ENCODE peak calls at places on chromosome 7, in seven cellular contexts. D is brain microvascular endothelial cell, X is PC-9, Q is right lobe of liver, Y is Caco-2, S is gastrocnemius medialis, A is left ventricle myocardium inferior. C is an unnamed sample.
A peak's percentile ranks its signal among the peaks of the same experiment; 100 is the strongest.

GRCh38 chr7:155288055-155288454 is 9.6 kb upstream of the INSIG1 start:
- DNase-seq in Q (no peak), D (no peak), S (no peak), Y (no peak), A (no peak), X (no peak), C (no peak)

GRCh38 chr7:128164955-128165670 is 76.0 kb upstream of the LEP start:
- DNase-seq in A (no peak), S (no peak), X (no peak), Y (no peak), D (no peak), Q (no peak), C (no peak)

GRCh38 chr7:2479276-2480070 is 3.3 kb upstream of the GRIFIN start:
- DNase-seq in S (no peak), X (no peak), Y (no peak), Q (no peak), A (no peak), D (no peak), C (no peak)

GRCh38 chr7:123652406-123652805 is 3.3 kb upstream of the LMOD2 start:
- DNase-seq in D (no peak), A (no peak), S (no peak), Q (no peak), X (no peak), Y (no peak), C (no peak)

GRCh38 chr7:108605582-108606173 is 36.0 kb downstream of the DNAJB9 start:
- DNase-seq in X (no peak), Q (no peak), S (no peak), Y (no peak), D (no peak), A (no peak), C (no peak)

GRCh38 chr7:69367785-69368184 is 230.5 kb upstream of the AUTS2 start:
- DNase-seq in S (no peak), Y (no peak), D (no peak), Q (no peak), A (no peak), X (no peak), C (no peak)

GRCh38 chr7:150359918-150360681 is 8.5 kb upstream of the REPIN1 start:
- DNase-seq in A (no peak), Y (no peak), D (no peak), Q (no peak), S (no peak), X (no peak), C (no peak)

GRCh38 chr7:85773116-85773783 is 586.4 kb upstream of the SEMA3D start:
- DNase-seq in Y (no peak), D (peak; percentile 7), X (no peak), Q (no peak), A (no peak), S (no peak), C (no peak)

GRCh38 chr7:144438759-144439158 is 35.3 kb upstream of the NOBOX start:
- DNase-seq in Y (no peak), Q (no peak), D (no peak), S (no peak), A (no peak), X (no peak), C (no peak)

GRCh38 chr7:47724335-47724982 is 142.5 kb upstream of the TNS3 start:
- DNase-seq in Y (peak; percentile 42), Q (no peak), X (peak; percentile 67), A (no peak), S (no peak), D (peak; percentile 76), C (no peak)

GRCh38 chr7:130886438-130887135 is 152.6 kb upstream of the KLF14 start:
- DNase-seq in D (no peak), A (no peak), X (no peak), S (peak; percentile 63), Y (no peak), Q (no peak), C (no peak)

GRCh38 chr7:98418636-98419315 is 17.9 kb upstream of the BAIAP2L1 start:
- DNase-seq in D (peak; percentile 99), S (no peak), Q (peak; percentile 86), Y (peak; percentile 86), X (peak; percentile 90), A (no peak), C (peak; percentile 28)

GRCh38 chr7:140923358-140924006 is 1.2 kb downstream of the BRAF start:
- DNase-seq in X (peak; percentile 17), A (no peak), S (no peak), D (peak; percentile 4), Y (peak; percentile 8), Q (no peak), C (no peak)

GRCh38 chr7:140926021-140926812 is 1.5 kb upstream of the BRAF start:
- DNase-seq in Y (no peak), D (no peak), Q (no peak), A (no peak), S (no peak), X (no peak), C (no peak)

GRCh38 chr7:140924821-140925421 is at the start of gene BRAF:
- DNase-seq in A (peak; percentile 91), Q (peak; percentile 89), X (peak; percentile 94), S (peak; percentile 77), Y (peak; percentile 95), D (peak; percentile 79), C (peak; percentile 90)

GRCh38 chr7:140922741-140923345 is 1.9 kb downstream of the BRAF start:
- DNase-seq in Q (no peak), X (no peak), D (no peak), Y (no peak), S (no peak), A (no peak), C (no peak)

DNA sequence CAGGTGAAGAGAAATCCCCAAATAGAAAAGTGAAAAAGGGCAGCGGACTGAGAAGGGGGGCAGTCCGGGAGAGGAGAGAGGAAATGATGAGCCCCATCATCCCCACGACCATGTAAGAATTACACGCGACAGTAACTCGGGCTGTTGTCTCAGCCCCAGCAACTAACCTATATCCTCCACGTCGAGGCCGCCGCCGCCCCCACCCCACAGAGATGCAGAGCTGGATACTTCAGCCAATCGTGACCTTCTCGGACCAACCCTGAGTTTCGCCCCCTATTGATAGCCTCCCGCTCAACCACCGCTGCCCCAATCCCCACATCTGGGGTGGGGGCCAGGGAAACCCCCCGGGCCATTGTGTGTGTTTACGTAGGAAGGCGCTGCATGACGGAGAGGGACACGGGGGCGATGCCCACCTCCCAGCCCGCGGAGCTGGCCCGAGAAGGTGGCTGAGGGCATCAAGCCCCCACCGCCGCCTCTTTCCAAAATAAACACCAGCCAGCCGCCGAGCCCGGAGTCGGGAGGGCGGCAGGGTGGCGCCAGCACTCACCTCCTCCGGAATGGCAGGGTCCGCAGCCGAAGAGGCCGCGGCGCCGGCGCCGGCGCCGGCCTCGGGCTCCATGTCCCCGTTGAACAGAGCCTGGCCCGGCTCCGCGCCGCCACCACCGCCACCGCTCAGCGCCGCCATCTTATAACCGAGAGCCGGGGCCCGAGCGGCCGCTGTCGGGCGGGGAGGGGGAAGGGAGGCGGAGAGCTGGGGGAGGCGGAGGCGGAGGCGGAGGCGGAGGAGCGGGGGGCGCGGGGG is 509 bp downstream of the BRAF start:
- DNase-seq in D (peak; percentile 64), S (peak; percentile 49), A (peak; percentile 81), Q (peak; percentile 82), X (peak; percentile 69), Y (peak; percentile 83), C (peak; percentile 76)
- TF ChIP-seq CTCF in D (peak; percentile 67), S (no peak), A (peak; percentile 45), Q (peak; percentile 21), X (peak; percentile 66), Y (peak; percentile 57), C (no peak)

GRCh38 chr7:25437308-25437707 is 209.0 kb upstream of the NPVF start:
- DNase-seq in X (no peak), S (no peak), Q (no peak), Y (no peak), A (no peak), D (no peak), C (no peak)
- H3K36me3 ChIP-seq in X (no peaks in the 10 kb centered on the region), S (no peaks in the 10 kb centered on the region), Q (no peaks in the 10 kb centered on the region), Y (no peaks in the 10 kb centered on the region), A (no peaks in the 10 kb centered on the region), D (no peaks in the 10 kb centered on the region), C (no peaks in the 10 kb centered on the region)

GRCh38 chr7:106175507-106175906 is 63.4 kb upstream of the SYPL1 start:
- DNase-seq in Y (no peak), S (no peak), X (no peak), D (no peak), Q (no peak), A (no peak), C (no peak)
- TF ChIP-seq CTCF in Y (no peak), S (no peak), X (no peak), D (no peak), Q (no peak), A (no peak), C (no peak)

DNA sequence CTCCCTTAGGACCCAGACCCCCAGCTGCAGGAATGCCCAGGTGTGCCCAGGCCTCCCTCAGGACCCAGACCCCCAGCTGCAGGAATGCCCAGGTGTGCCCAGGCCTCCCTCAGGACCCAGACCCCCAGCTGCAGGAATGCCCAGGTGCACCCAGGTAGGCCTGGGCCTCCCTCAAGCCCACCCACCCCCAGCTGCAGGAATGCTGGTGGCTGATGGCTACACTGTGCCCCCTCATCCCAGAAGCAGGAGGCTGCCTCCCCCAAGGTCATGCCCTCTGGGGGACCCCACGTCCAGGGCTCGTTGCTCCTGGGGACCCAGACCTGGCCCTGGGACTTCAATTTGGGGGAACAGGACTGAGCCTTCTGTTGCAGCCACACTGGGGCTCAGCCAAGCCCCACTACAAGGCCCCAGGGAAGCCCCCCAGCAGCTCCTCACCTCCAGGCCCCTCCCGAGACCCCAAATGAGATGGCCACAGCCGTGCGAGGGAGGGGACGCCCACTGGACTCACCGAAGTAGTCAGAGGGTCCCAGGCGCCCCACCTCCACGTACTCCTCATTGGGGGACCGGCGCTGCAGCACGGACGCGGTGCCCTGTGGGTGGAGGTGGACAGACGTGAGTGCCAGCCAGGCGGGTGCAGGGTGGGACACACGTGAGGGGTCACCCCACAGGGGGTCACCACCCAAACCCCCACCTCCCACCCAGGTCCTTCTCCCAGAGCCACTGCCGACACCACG is 31.4 kb upstream of the PDGFA start:
- DNase-seq in A (no peak), S (no peak), Q (no peak), D (no peak), Y (no peak), X (no peak), C (no peak)
- H3K36me3 ChIP-seq in A (no peaks in the 10 kb centered on the region), S (no peaks in the 10 kb centered on the region), Q (no peaks in the 10 kb centered on the region), D (no peaks in the 10 kb centered on the region), Y (no peaks in the 10 kb centered on the region), X (no peaks in the 10 kb centered on the region), C (no peaks in the 10 kb centered on the region)

C was measured in psoas muscle.